ENCODE peak calls at places on chromosomes 1 and 21, in five cellular contexts. U is GDM1; F is activated naive CD4-positive, alpha-beta T cell; W is iris pigment epithelial cell; D is fibroblast of mammary gland. H is an unnamed sample.

GRCh38 chr1:80293818-80294217 is 1287.3 kb upstream of the ADGRL4 start:
- DNase-seq in U (no peak), F (no peak), W (no peak), D (peak; percentile 1), H (no peak)

GRCh38 chr1:180027949-180028445 is 73.4 kb downstream of the CEP350 start:
- DNase-seq in U (no peak), F (no peak), W (peak; percentile 88), D (peak; percentile 84), H (peak; percentile 95)

GRCh38 chr21:17463441-17463840 is 49.4 kb upstream of the CXADR start:
- DNase-seq in U (no peak), F (no peak), W (peak; percentile 96), D (peak; percentile 98), H (peak; percentile 85)

GRCh38 chr1:87598429-87598828 is 269.7 kb downstream of the LMO4 start:
- DNase-seq in U (no peak), F (no peak), W (no peak), D (no peak), H (no peak)

GRCh38 chr1:218699411-218699810 is 354.3 kb downstream of the TGFB2 start:
- DNase-seq in U (no peak), F (no peak), W (peak; percentile 53), D (no peak), H (no peak)

GRCh38 chr1:28437924-28438699 is 67.7 kb upstream of the RCC1 start:
- DNase-seq in U (peak; percentile 90), F (no peak), W (peak; percentile 97), D (peak; percentile 93), H (peak; percentile 97)

GRCh38 chr1:158101944-158102343 is 78.8 kb upstream of the CD1D start:
- DNase-seq in U (no peak), F (no peak), W (peak; percentile 68), D (peak; percentile 70), H (no peak)

GRCh38 chr1:230878584-230878975 is 10.3 kb upstream of the C1orf198 start:
- DNase-seq in U (no peak), F (no peak), W (peak; percentile 38), D (peak; percentile 97), H (peak; percentile 81)

GRCh38 chr1:230270940-230271325 is 155.2 kb downstream of the PGBD5 start:
- DNase-seq in U (peak; percentile 37), F (no peak), W (no peak), D (no peak), H (no peak)

GRCh38 chr1:59976194-59977074 is 49.9 kb upstream of the CYP2J2 start:
- DNase-seq in U (peak; percentile 3), F (peak; percentile 15), W (peak; percentile 49), D (peak; percentile 70), H (peak; percentile 66)